ENCODE peak calls at places on chromosomes 3 and 15, in seven cellular contexts. C is neural progenitor cell; Q is A172; J is smooth muscle cell of the brain vasculature; F is activated CD8-positive, alpha-beta memory T cell treated with anti-CD3 and anti-CD28 coated beads for 24 hours; S is stimulated activated CD4-positive, alpha-beta T cell treated with anti-CD3 and anti-CD28 coated beads, Interleukin-15, amount 100 ng/mL, for 24 hours; X is AG08396. H is an unnamed sample.

GRCh38 chr3:2910997-2911396 is 199.2 kb downstream of the IL5RA start:
- DNase-seq in F (no peak), S (no peak), Q (no peak), C (no peak), J (no peak), X (no peak), H (no peak)

GRCh38 chr3:141407043-141407442 is 38.7 kb downstream of the ZBTB38 start:
- DNase-seq in F (no peak), Q (no peak), C (no peak), S (no peak), J (no peak), X (peak; percentile 76), H (no peak)

GRCh38 chr15:100141304-100142080 is 200.3 kb downstream of the ADAMTS17 start:
- DNase-seq in S (no peak), J (no peak), F (no peak), Q (no peak), X (no peak), C (no peak), H (no peak)

GRCh38 chr3:177402533-177402932 is 205.3 kb upstream of the TBL1XR1 start:
- DNase-seq in C (no peak), S (no peak), Q (no peak), J (no peak), X (no peak), F (no peak), H (no peak)

GRCh38 chr3:30518201-30518864 is 88.1 kb upstream of the TGFBR2 start:
- DNase-seq in Q (no peak), S (no peak), C (no peak), J (peak; percentile 88), X (no peak), F (no peak), H (no peak)

GRCh38 chr15:57153140-57153539 is 223.2 kb upstream of the CGNL1 start:
- DNase-seq in Q (peak; percentile 29), S (peak; percentile 5), C (no peak), X (no peak), J (no peak), F (no peak), H (no peak)

GRCh38 chr15:96339662-96340347 is 9.3 kb downstream of the NR2F2 start:
- DNase-seq in Q (no peak), F (no peak), S (no peak), J (no peak), X (no peak), C (peak; percentile 17), H (no peak)

GRCh38 chr3:29099296-29099695 is 181.6 kb upstream of the RBMS3 start:
- DNase-seq in S (no peak), F (no peak), Q (no peak), C (no peak), J (peak; percentile 12), X (no peak), H (no peak)

GRCh38 chr3:149269687-149270086 is 48.1 kb upstream of the CP start:
- DNase-seq in C (no peak), X (no peak), F (no peak), S (no peak), J (no peak), Q (no peak), H (no peak)

H was measured in NCI-H1048.